ENCODE peak calls at places on chromosomes 1 and 21, in five cellular contexts. Q is A549, T is HepG2, V is GM12878, A is K562. Z is an unnamed sample.

GRCh38 chr1:156198831-156199349 is 5.0 kb downstream of the SLC25A44 start:
- DNase-seq in Q (no peak), T (no peak), V (peak), A (no peak), Z (no peak)

GRCh38 chr1:229623225-229623624 is 2.7 kb downstream of the TAF5L start:
- DNase-seq in Q (no peak), T (no peak), V (no peak), A (no peak), Z (no peak)

GRCh38 chr1:206744683-206745082 is 25.9 kb upstream of the IL19 start:
- DNase-seq in Q (no peak), T (no peak), V (no peak), A (peak), Z (no peak)

GRCh38 chr1:182602945-182603645 is 1.1 kb downstream of the RGS16 start:
- DNase-seq in Q (no peak), T (no peak), V (no peak), A (no peak), Z (no peak)

GRCh38 chr1:198763298-198763714 is 124.5 kb downstream of the PTPRC start:
- DNase-seq in Q (no peak), T (no peak), V (no peak), A (no peak), Z (no peak)

GRCh38 chr1:87134625-87135024 is 194.1 kb upstream of the LMO4 start:
- DNase-seq in Q (no peak), T (no peak), V (no peak), A (no peak), Z (no peak)

GRCh38 chr1:35962952-35963351 is 32.0 kb downstream of the AGO3 start:
- DNase-seq in Q (no peak), T (no peak), V (no peak), A (peak), Z (no peak)

GRCh38 chr21:43195131-43196021 is 26.6 kb downstream of the CRYAA start:
- DNase-seq in Q (no peak), T (no peak), V (no peak), A (no peak), Z (peak)

GRCh38 chr1:115924730-115925129 is 51.6 kb upstream of the SLC22A15 start:
- DNase-seq in Q (no peak), T (no peak), V (no peak), A (no peak), Z (no peak)

GRCh38 chr1:75836528-75836927 is 39.8 kb downstream of the MSH4 start:
- DNase-seq in Q (no peak), T (no peak), V (no peak), A (no peak), Z (no peak)

DNA sequence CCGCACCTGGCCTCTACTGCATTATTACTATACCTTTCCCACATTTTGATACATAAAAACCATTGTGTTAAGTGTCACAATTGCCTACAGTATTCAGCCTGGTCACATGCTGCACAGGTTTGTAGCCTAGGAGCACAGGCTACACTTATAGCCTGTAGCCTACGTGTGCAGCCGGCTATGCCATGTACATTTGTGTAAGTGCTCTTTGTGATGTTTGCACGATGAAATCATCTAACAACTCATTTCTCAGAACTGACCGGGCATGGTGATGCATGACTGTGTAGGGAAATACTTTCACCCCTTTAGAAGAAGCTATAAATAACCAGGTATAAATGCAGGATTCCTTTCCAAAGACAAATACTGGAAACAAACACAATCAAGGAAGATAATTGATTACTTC is 12.1 kb downstream of the ERG start:
- DNase-seq in Q (no peak), T (no peak), V (no peak), A (no peak), Z (no peak)
- TF ChIP-seq CHD2 in Q (no peak), T (no peak), V (no peak), A (no peak), Z (no peak)

DNA sequence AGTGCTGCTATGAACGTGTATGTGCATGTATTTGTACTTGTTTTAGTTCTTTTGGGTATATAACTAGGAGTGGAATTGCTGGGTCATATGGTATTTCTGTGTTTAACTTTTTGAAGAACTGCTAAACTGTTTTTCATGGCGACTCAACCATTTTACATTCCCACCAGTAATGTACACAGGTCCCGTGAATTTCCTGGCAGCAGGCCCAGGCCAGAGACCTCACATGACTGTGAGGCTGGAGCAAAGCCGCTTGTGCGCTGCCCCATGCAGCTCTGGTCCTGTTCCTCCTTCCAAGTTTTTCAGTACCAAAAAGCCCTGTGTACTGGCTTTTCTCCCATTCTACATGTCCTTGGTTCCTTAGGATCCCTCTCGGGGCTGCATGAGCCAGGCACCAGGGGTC is 29.6 kb downstream of the ACOT11 start:
- DNase-seq in Q (no peak), T (peak), V (no peak), A (peak), Z (no peak)
- TF ChIP-seq REST in Q (no peak), T (no peak), V (no peak), A (no peak), Z (no peak)

GRCh38 chr1:212628056-212628455 is 19.5 kb downstream of the ATF3 start:
- DNase-seq in Q (no peak), T (no peak), V (no peak), A (no peak), Z (peak)

GRCh38 chr1:212629450-212630158 is 21.0 kb downstream of the ATF3 start:
- DNase-seq in Q (no peak), T (no peak), V (no peak), A (no peak), Z (no peak)

GRCh38 chr1:212630159-212630900 is 21.8 kb downstream of the ATF3 start:
- DNase-seq in Q (peak), T (peak), V (no peak), A (peak), Z (peak)

GRCh38 chr1:212625781-212626450 is 17.4 kb downstream of the ATF3 start:
- DNase-seq in Q (no peak), T (no peak), V (no peak), A (no peak), Z (no peak)

DNA sequence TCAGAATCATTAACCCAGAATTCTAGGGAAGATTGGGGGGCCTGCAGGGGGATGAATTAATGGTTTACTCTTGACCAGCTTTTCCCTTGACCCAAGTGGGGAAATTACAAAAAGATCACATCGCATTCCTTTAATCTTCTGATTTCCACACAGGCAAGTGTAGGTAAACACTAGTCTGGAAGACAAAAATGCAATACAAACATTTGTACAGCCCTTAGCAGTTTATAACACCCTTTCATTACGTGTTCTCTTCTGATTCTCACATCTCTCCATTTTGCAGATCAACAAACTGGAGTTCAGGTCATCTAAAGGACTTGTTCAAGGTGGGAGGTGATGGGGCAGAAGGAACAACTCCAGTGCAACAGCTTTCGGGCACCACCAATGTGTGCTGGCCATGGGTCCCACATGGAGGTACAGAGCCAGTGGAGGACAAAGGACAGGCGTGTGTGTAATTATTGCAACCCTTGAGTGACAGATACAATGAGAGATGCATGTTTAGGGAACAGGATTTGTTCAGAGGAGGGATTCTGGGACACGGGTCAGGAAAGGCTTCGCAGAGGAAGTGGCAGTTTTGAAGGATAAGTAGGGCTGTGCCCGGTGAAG is 20.4 kb downstream of the ATF3 start:
- DNase-seq in Q (no peak), T (peak), V (no peak), A (no peak), Z (no peak)
- H3K4me2 ChIP-seq in Q (no peak), T (peak), V (no peak), A (no peak), Z (no peak)

GRCh38 chr21:37792046-37792445 is 124.2 kb downstream of the KCNJ6 start:
- DNase-seq in Q (no peak), T (no peak), V (no peak), A (no peak), Z (no peak)
- TF ChIP-seq CHD2 in Q (no peak), T (no peak), V (no peak), A (no peak), Z (no peak)

Z was measured in SK-N-SH.